ENCODE peak calls at places on chromosomes 13 and 19, in four cellular contexts. Y is B cell; D is stromal cell of bone marrow; Q is stimulated activated CD8-positive, alpha-beta memory T cell treated with anti-CD3 and anti-CD28 coated beads, Interleukin-4, amount 100 ng/mL, for 24 hours. X is an unnamed sample.

GRCh38 chr13:100828226-100828625 is 153.6 kb upstream of the TMTC4 start:
- DNase-seq in D (no peak), Y (no peak), Q (no peak), X (no peak)

GRCh38 chr13:109974354-109974753 is 188.0 kb upstream of the IRS2 start:
- DNase-seq in Y (no peak), Q (no peak), D (no peak), X (no peak)

GRCh38 chr19:42175952-42176648 is 41.4 kb downstream of the DEDD2 start:
- DNase-seq in Q (no peak), D (no peak), Y (peak; percentile 60), X (peak; percentile 13)

GRCh38 chr13:32829676-32830091 is 186.5 kb upstream of the KL start:
- DNase-seq in Q (no peak), Y (no peak), D (no peak), X (no peak)

GRCh38 chr13:42875448-42876269 is 94.3 kb downstream of the FAM216B start:
- DNase-seq in Q (no peak), Y (no peak), D (no peak), X (no peak)

GRCh38 chr19:49427855-49428546 is 2.8 kb downstream of the GFY start:
- DNase-seq in Q (no peak), Y (peak; percentile 75), D (no peak), X (no peak)

GRCh38 chr19:39481229-39481545 is 549 bp downstream of the TIMM50 start:
- DNase-seq in D (no peak), Q (no peak), Y (no peak), X (no peak)

GRCh38 chr19:41927810-41928192 is 448 bp downstream of the ERFL start:
- DNase-seq in D (no peak), Q (no peak), Y (peak; percentile 85), X (no peak)

GRCh38 chr13:95956589-95957148 is 96.5 kb downstream of the UGGT2 start:
- DNase-seq in Y (no peak), Q (no peak), D (no peak), X (no peak)

GRCh38 chr13:78317030-78317429 is 286.3 kb downstream of the POU4F1 start:
- DNase-seq in Y (no peak), Q (no peak), D (peak; percentile 3), X (peak; percentile 15)

GRCh38 chr13:113458218-113459065 is 5.2 kb upstream of the ADPRHL1 start:
- DNase-seq in Q (no peak), D (no peak), Y (no peak), X (no peak)

GRCh38 chr19:43783636-43784035 is 2.9 kb upstream of the KCNN4 start:
- DNase-seq in Q (no peak), D (no peak), Y (no peak), X (no peak)

GRCh38 chr13:75372517-75372916 is 109.5 kb downstream of the TBC1D4 start:
- DNase-seq in Y (peak; percentile 24), D (peak; percentile 47), Q (no peak), X (peak; percentile 10)

GRCh38 chr13:90562388-90562787 is 785.1 kb upstream of the MIR17HG start:
- DNase-seq in D (no peak), Q (no peak), Y (no peak), X (no peak)

GRCh38 chr19:3285647-3286176 is 61.3 kb downstream of the CELF5 start:
- DNase-seq in D (no peak), Y (no peak), Q (peak; percentile 38), X (no peak)

GRCh38 chr13:103066991-103067390 is 774 bp upstream of the SLC10A2 start:
- DNase-seq in Y (no peak), Q (no peak), D (no peak), X (no peak)

GRCh38 chr13:34207872-34208271 is 389.9 kb downstream of the RFC3 start:
- DNase-seq in Y (no peak), D (no peak), Q (no peak), X (no peak)

GRCh38 chr19:1471514-1472107 is 7.4 kb downstream of the C19orf25 start:
- DNase-seq in Y (peak; percentile 73), Q (no peak), D (no peak), X (no peak)

GRCh38 chr13:96052655-96053002 is 572 bp downstream of the UGGT2 start:
- DNase-seq in D (peak; percentile 33), Y (no peak), Q (no peak), X (peak; percentile 52)

GRCh38 chr13:39049274-39049673 is 11.0 kb downstream of the NHLRC3 start:
- DNase-seq in Q (no peak), Y (no peak), D (no peak), X (no peak)

GRCh38 chr13:86581711-86582110 is 782.5 kb upstream of the SLITRK6 start:
- DNase-seq in Q (no peak), D (no peak), Y (no peak), X (no peak)

GRCh38 chr19:11345122-11345752 is 831 bp downstream of the TMEM205 start:
- DNase-seq in Q (no peak), D (no peak), Y (peak; percentile 7), X (no peak)

GRCh38 chr13:75250526-75251183 is 231.3 kb downstream of the TBC1D4 start:
- DNase-seq in Q (no peak), D (peak; percentile 49), Y (no peak), X (no peak)

X was measured in NCI-H2081.